ENCODE peak calls at places on chromosome 7, in seven cellular contexts. Y is HCT116, Q is breast epithelium, W is GM12891, P is suprapubic skin, L is HepG2, H is sigmoid colon. Z is an unnamed sample.

GRCh38 chr7:3787717-3788311 is 486.8 kb downstream of the SDK1 start:
- DNase-seq in Q (no peak), L (no peak), P (no peak), W (no peak), Y (no peak), H (no peak), Z (peak)

GRCh38 chr7:44764665-44765578 is 16.3 kb downstream of the ZMIZ2 start:
- DNase-seq in W (no peak), Y (no peak), H (no peak), Q (peak), L (no peak), P (no peak), Z (no peak)

GRCh38 chr7:13042605-13043236 is 355.3 kb downstream of the ARL4A start:
- DNase-seq in L (peak), H (no peak), Q (no peak), P (no peak), Y (peak), W (no peak), Z (no peak)

GRCh38 chr7:86884152-86884551 is 175.3 kb downstream of the ELAPOR2 start:
- DNase-seq in P (no peak), Y (no peak), Q (no peak), H (no peak), W (no peak), L (peak), Z (no peak)

GRCh38 chr7:21542891-21543527 is at the start of gene DNAH11:
- DNase-seq in W (peak), P (no peak), L (no peak), H (peak), Q (no peak), Y (no peak), Z (peak)

GRCh38 chr7:150945853-150946825 is 32.0 kb downstream of the KCNH2 start:
- DNase-seq in L (no peak), H (peak), Q (peak), P (peak), Y (no peak), W (peak), Z (peak)

GRCh38 chr7:134613623-134614347 is 32.9 kb upstream of the BPGM start:
- DNase-seq in Q (no peak), P (no peak), H (no peak), Y (no peak), L (no peak), W (no peak), Z (no peak)

GRCh38 chr7:139035588-139036353 is at the start of gene ZC3HAV1L:
- DNase-seq in H (peak), Y (peak), P (no peak), L (peak), W (peak), Q (peak), Z (peak)

GRCh38 chr7:130345106-130345505 is 490 bp downstream of the CPA5 start:
- DNase-seq in H (no peak), P (no peak), Q (no peak), Y (no peak), L (no peak), W (no peak), Z (no peak)

GRCh38 chr7:93119191-93119905 is 1.6 kb upstream of the SAMD9 start:
- DNase-seq in Q (no peak), W (no peak), L (no peak), H (no peak), P (no peak), Y (no peak), Z (no peak)

GRCh38 chr7:93120981-93121549 is 3.3 kb upstream of the SAMD9 start:
- DNase-seq in P (no peak), H (no peak), Y (no peak), L (no peak), Q (no peak), W (no peak), Z (peak)

GRCh38 chr7:93115796-93116195 is 2.0 kb downstream of the SAMD9 start:
- DNase-seq in P (no peak), Y (peak), H (no peak), W (no peak), Q (no peak), L (no peak), Z (no peak)

GRCh38 chr7:93117327-93117726 is 452 bp downstream of the SAMD9 start:
- DNase-seq in Q (no peak), W (no peak), P (no peak), Y (no peak), H (no peak), L (no peak), Z (no peak)

DNA sequence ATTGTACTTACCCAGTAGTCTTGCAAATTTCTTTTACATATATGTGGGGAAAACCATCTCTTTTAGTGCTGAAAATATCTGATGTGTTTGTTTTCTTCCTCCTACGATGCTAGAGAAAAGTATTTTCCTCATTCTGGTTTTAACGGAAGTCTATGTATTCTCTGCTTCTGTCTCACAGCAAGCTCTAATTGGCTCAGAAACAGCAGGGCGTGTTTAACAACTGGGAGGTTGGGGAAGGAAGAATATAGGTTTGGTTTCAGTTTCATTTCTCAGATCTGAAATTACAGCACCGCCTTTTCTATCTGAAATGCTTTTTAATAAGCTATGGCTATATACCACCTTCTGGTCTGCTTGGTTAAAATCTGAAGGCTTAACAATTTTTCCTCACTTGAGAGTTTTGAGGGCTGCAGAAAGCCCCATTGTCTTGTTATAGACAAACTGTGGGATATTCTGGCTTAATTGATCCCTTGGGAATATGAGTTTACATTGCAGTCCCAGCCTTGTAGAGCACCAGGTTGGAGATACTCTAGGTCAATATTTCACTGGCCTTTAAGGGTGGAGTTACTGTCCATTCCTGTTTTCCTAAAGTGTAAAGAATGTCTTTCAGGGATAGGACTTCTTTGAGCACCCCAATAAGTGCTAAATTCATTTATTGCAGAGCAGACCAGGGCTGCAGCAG is at the start of gene SAMD9:
- DNase-seq in H (peak), Y (peak), L (peak), Q (peak), W (peak), P (no peak), Z (no peak)
- TF ChIP-seq POLR2A in H (no peak), Y (no peak), L (no peak), Q (no peak), W (peak), P (peak), Z (peak)

DNA sequence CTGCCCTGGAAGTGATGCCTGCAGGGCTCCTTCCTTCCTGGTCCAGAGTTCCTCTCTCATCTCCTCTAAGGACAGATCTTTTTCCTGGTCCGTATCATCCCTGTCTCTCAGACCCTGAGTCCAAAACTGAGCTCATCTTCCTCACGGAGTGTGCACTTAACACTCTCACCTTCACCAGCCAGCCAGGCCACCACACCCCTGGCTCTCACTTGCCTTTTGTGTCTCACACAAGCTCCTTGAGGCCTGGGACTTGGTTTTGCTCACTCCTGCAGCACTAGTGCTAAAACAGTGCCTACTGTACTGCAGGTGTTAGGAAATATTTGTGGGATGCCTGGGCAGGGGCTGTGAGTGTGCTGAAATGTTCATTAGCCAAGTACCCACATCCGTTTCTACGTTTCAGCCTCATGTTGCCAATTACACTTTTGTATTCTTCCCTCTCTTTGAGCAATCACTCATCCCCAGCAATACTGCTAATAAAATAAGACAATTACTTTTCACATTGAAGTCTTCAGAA is 21.4 kb upstream of the PARP12 start:
- DNase-seq in Y (no peak), W (no peak), P (no peak), Q (no peak), L (no peak), H (no peak), Z (no peak)
- TF ChIP-seq POLR2AphosphoS5 in Y (no peak), W (no peak), P (no peak), Q (no peak), L (no peak), H (no peak), Z (no peak)

DNA sequence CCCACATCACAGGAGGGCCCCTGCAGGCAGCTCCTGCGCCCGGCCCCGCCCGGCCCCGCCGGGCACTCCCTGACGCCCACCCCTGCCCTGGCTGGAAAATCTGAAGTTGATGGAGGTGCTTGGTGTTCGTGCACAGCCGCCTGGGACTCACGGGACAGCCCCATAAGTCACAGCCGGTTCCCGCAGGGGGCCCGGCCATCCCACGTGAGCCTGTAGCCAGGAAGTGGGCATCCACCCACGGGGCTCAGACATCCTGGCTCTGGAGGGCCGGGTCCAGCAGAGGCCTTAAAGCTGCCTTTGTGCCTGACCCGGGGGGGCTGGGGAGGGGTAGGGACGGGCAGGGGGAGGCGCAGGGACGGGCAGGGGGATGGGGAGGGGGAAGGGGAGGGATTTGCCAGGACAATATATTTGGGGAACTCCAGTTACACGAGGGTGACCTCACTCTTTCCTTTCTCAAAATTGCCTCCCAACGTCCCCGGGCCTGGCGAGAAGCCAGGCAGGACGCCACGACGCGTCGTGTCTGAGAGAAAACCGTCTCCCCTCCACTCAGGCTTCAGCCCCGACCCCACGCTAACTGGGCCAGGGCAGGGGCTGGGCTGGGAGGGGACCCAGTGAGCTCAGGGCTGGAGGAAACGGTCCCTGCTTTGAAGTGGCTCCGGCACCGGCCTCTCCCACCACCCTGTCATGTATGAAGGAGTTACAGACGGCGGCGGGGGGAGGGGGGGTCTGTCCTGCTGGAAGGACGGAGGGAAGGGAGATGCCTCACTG is 82.1 kb upstream of the PDGFA start:
- DNase-seq in P (no peak), Q (no peak), H (peak), L (no peak), Y (no peak), W (peak), Z (peak)
- TF ChIP-seq POLR2A in P (no peak), Q (no peak), H (no peak), L (no peak), Y (no peak), W (no peak), Z (no peak)

DNA sequence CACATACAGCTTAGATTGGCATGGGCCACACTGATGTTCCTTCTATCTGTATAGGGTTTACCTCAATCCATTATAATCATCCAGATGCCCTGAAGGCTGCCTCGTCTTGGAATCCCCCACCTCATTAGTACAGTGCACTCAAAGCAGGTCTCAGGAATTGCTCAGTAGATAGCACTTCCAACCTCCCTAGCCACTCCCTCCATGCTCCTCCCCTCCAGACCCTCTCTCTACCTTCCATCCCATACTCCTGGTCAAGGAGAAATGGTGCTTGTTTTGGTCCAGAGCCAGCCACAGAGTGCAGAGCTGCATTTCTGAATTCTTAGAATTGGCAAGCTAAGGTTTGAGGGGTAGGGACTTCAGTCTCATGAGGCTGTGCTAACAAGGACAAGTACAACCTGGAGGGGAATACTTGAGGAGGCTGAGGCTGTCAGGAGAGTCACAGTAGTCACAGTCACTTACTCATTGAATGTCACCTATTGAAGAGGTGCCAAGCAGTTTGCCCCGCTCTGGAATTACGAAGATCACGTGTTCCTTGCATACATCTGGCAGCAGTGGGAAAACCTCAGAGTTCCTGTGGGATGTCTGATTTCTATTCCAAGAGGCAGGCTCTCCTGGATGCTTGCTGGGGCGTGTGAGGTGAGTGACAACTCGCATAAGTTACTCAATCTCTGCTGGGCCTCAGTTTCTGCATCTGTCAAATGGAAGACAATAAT is 60.7 kb upstream of the ZNF746 start:
- DNase-seq in P (no peak), Q (no peak), H (no peak), Y (peak), L (no peak), W (no peak), Z (no peak)
- TF ChIP-seq POLR2AphosphoS5 in P (no peak), Q (no peak), H (no peak), Y (peak), L (no peak), W (no peak), Z (no peak)

GRCh38 chr7:132135986-132136385 is 440.3 kb downstream of the PLXNA4 start:
- DNase-seq in H (no peak), L (no peak), Y (no peak), P (no peak), W (no peak), Q (no peak), Z (no peak)

GRCh38 chr7:132131196-132131595 is 445.1 kb downstream of the PLXNA4 start:
- DNase-seq in W (no peak), H (peak), P (no peak), Y (no peak), Q (no peak), L (no peak), Z (no peak)

GRCh38 chr7:132130497-132130896 is 445.8 kb downstream of the PLXNA4 start:
- DNase-seq in L (no peak), Q (no peak), P (no peak), Y (no peak), H (peak), W (no peak), Z (no peak)

GRCh38 chr7:132134814-132135445 is 441.3 kb downstream of the PLXNA4 start:
- DNase-seq in W (no peak), Y (no peak), H (no peak), L (no peak), Q (no peak), P (no peak), Z (no peak)

DNA sequence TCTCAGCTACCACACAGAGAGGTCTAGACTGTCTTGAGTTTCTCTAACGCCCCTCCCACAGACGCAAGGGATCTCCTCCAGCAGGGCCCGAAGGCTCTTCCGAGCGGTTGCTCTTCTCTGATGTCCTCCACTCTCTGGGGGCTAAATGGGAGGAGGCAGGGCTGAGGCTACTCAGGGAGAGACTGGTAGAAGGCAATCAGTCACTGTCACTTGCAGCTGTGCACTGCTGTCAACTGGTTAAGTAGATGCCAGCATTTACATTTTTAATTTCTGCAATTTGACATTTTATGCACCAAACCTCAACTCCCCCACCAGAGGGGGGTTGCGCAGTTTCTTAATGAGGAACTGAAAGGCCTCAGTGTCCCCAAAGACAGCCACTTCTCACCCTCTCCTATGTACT is 442.8 kb downstream of the PLXNA4 start:
- DNase-seq in Q (no peak), P (no peak), Y (no peak), H (no peak), W (no peak), L (no peak), Z (no peak)
- TF ChIP-seq POLR2A in Q (no peak), P (no peak), Y (no peak), H (no peak), W (no peak), L (no peak), Z (no peak)

DNA sequence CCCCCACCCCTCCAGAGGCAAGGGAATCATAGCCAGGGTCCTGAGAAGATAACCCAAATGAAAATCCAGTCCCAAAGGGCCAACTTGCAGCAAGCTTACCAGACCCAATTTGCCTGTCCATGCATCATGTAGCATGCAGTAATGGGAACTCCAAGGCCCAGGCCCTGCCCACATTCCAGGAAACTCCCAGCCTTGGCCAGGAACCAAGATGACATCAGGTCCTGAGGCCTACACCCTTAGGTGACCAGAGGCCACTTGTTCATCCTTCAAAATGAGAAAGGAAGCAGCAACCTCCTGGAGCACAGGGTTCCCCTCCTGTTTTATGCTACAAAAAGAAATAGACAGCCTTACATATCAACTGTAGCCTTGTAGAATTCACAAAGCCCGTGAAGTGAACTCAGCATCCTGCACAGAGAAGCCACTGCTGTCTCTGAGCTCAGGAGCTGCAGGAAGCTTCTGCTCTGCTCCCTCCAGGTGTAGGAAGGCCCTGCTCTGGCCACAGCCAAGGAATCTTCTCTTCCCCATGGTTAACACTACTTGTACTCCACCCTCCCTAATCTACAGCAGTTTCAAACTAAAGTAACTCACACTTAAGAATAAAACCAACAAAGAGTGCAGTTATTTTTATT is 30.3 kb upstream of the GRB10 start:
- DNase-seq in W (no peak), Y (peak), P (no peak), Q (peak), H (peak), L (peak), Z (peak)
- TF ChIP-seq POLR2AphosphoS5 in W (no peak), Y (no peak), P (no peak), Q (no peak), H (peak), L (no peak), Z (peak)

GRCh38 chr7:156950381-156950858 is 908 bp downstream of the NOM1 start:
- DNase-seq in P (no peak), Y (no peak), H (no peak), Q (no peak), W (no peak), L (no peak), Z (no peak)

GRCh38 chr7:156947120-156947843 is 2.2 kb upstream of the NOM1 start:
- DNase-seq in Y (no peak), L (peak), W (no peak), P (no peak), H (no peak), Q (no peak), Z (no peak)

GRCh38 chr7:156944876-156945275 is 4.6 kb upstream of the NOM1 start:
- DNase-seq in Q (no peak), W (no peak), Y (no peak), L (no peak), H (no peak), P (no peak), Z (no peak)

GRCh38 chr7:156948361-156948760 is 1.2 kb upstream of the NOM1 start:
- DNase-seq in Y (no peak), P (no peak), Q (no peak), W (no peak), L (no peak), H (no peak), Z (no peak)

GRCh38 chr7:156949541-156950380 is at the start of gene NOM1:
- DNase-seq in Y (peak), H (peak), Q (peak), L (peak), P (peak), W (peak), Z (peak)
- TF ChIP-seq POLR2A in Y (peak), H (peak), Q (no peak), L (peak), P (no peak), W (peak), Z (peak)

Z was measured in upper lobe of left lung.